ENCODE peak calls at places on chromosomes 11 and 22, in seven cellular contexts. Q is body of pancreas, I is IMR-90, E is thyroid gland, H is left ventricle myocardium inferior, K is cardiac muscle cell, P is dorsolateral prefrontal cortex. O is an unnamed sample.

GRCh38 chr11:2525941-2526807 is 81.4 kb downstream of the KCNQ1 start:
- DNase-seq in Q (no peak), I (no peak), E (peak; percentile 94), H (peak; percentile 12), K (no peak), P (peak; percentile 21), O (peak; percentile 4)

GRCh38 chr11:113474362-113475159 is 637 bp downstream of the DRD2 start:
- DNase-seq in Q (peak; percentile 76), I (peak; percentile 66), E (peak; percentile 91), H (peak; percentile 69), K (peak; percentile 96), P (peak; percentile 38), O (peak; percentile 46)

GRCh38 chr11:79026803-79027445 is 413.9 kb downstream of the TENM4 start:
- DNase-seq in Q (no peak), I (peak; percentile 51), E (no peak), H (no peak), K (no peak), P (no peak), O (no peak)

GRCh38 chr11:19714387-19715363 is 2.0 kb downstream of the NAV2 start:
- DNase-seq in Q (peak; percentile 34), I (peak; percentile 85), E (peak; percentile 38), H (peak; percentile 53), K (peak; percentile 55), P (peak; percentile 80), O (no peak)

GRCh38 chr11:117519170-117519569 is 191.5 kb downstream of the CEP164 start:
- DNase-seq in Q (peak; percentile 19), I (no peak), E (no peak), H (no peak), K (peak; percentile 25), P (no peak), O (peak; percentile 87)

GRCh38 chr11:128582496-128583366 is 4.6 kb downstream of the ETS1 start:
- DNase-seq in Q (peak; percentile 32), I (peak; percentile 98), E (peak; percentile 15), H (no peak), K (peak; percentile 82), P (no peak), O (no peak)

GRCh38 chr22:20390394-20390907 is 3.5 kb upstream of the ZNF74 start:
- DNase-seq in Q (no peak), I (no peak), E (no peak), H (no peak), K (no peak), P (no peak), O (no peak)

GRCh38 chr22:36048911-36049677 is 20.5 kb upstream of the RBFOX2 start:
- DNase-seq in Q (peak; percentile 37), I (peak; percentile 77), E (no peak), H (no peak), K (no peak), P (no peak), O (no peak)

GRCh38 chr22:19970479-19971275 is 29.1 kb upstream of the TXNRD2 start:
- DNase-seq in Q (peak; percentile 65), I (peak; percentile 51), E (peak; percentile 64), H (peak; percentile 71), K (peak; percentile 75), P (peak; percentile 68), O (peak; percentile 78)

GRCh38 chr11:57413681-57414080 is 13.2 kb downstream of the SLC43A3 start:
- DNase-seq in Q (no peak), I (no peak), E (no peak), H (no peak), K (no peak), P (no peak), O (no peak)

GRCh38 chr11:130452941-130453340 is 4.5 kb downstream of the ADAMTS15 start:
- DNase-seq in Q (no peak), I (no peak), E (no peak), H (peak; percentile 45), K (peak; percentile 24), P (no peak), O (no peak)

GRCh38 chr11:87173185-87174039 is 135.7 kb downstream of the TMEM135 start:
- DNase-seq in Q (no peak), I (peak; percentile 63), E (no peak), H (no peak), K (no peak), P (no peak), O (no peak)

GRCh38 chr22:30874431-30875370 is 93.9 kb downstream of the MORC2 start:
- DNase-seq in Q (no peak), I (no peak), E (no peak), H (no peak), K (no peak), P (peak; percentile 18), O (no peak)

GRCh38 chr11:14644396-14645246 is 1.0 kb downstream of the PDE3B start:
- DNase-seq in Q (peak; percentile 45), I (no peak), E (no peak), H (peak; percentile 29), K (peak; percentile 62), P (no peak), O (peak; percentile 32)

GRCh38 chr11:16604784-16605439 is 133.5 kb upstream of the C11orf58 start:
- DNase-seq in Q (peak; percentile 73), I (peak; percentile 35), E (peak; percentile 70), H (peak; percentile 56), K (peak; percentile 72), P (no peak), O (peak; percentile 59)

GRCh38 chr11:33844236-33844635 is 47.6 kb downstream of the LMO2 start:
- DNase-seq in Q (no peak), I (no peak), E (no peak), H (no peak), K (no peak), P (no peak), O (no peak)

GRCh38 chr22:30423296-30423958 is 2.1 kb upstream of the MTFP1 start:
- DNase-seq in Q (no peak), I (no peak), E (no peak), H (peak; percentile 74), K (peak; percentile 51), P (no peak), O (no peak)

GRCh38 chr11:32885556-32885955 is 7.1 kb upstream of the QSER1 start:
- DNase-seq in Q (no peak), I (no peak), E (no peak), H (no peak), K (no peak), P (no peak), O (peak; percentile 9)

GRCh38 chr11:95556342-95557151 is 233.0 kb downstream of the FAM76B start:
- DNase-seq in Q (no peak), I (peak; percentile 49), E (peak; percentile 24), H (no peak), K (no peak), P (no peak), O (no peak)

GRCh38 chr22:37426532-37427127 is 649 bp downstream of the ELFN2 start:
- DNase-seq in Q (no peak), I (no peak), E (no peak), H (no peak), K (no peak), P (no peak), O (no peak)

GRCh38 chr11:71580057-71581003 is 2.3 kb downstream of the KRTAP5-11 start:
- DNase-seq in Q (peak; percentile 90), I (peak; percentile 72), E (peak; percentile 80), H (peak; percentile 33), K (peak; percentile 60), P (peak; percentile 67), O (peak; percentile 71)
- H3K27ac ChIP-seq in Q (no peak overlapping the region), I (no peak overlapping the region), E (no peak overlapping the region), H (no peak overlapping the region), K (no peak overlapping the region), P (no peak overlapping the region), O (no peak overlapping the region)

GRCh38 chr22:42645341-42645937 is 3.8 kb downstream of the CYB5R3 start:
- DNase-seq in Q (no peak), I (no peak), E (peak; percentile 59), H (peak; percentile 42), K (no peak), P (no peak), O (no peak)

GRCh38 chr22:42646569-42647525 is 2.3 kb downstream of the CYB5R3 start:
- DNase-seq in Q (peak; percentile 79), I (no peak), E (peak; percentile 88), H (peak; percentile 83), K (peak; percentile 49), P (no peak), O (no peak)

GRCh38 chr22:42644422-42645340 is 4.3 kb upstream of the ATP5MGL start:
- DNase-seq in Q (peak; percentile 37), I (no peak), E (peak; percentile 46), H (peak; percentile 67), K (no peak), P (no peak), O (no peak)

GRCh38 chr22:42648017-42648367 is 1.2 kb downstream of the CYB5R3 start:
- DNase-seq in Q (no peak), I (no peak), E (no peak), H (no peak), K (no peak), P (no peak), O (no peak)

GRCh38 chr22:42645938-42646568 is 3.1 kb downstream of the CYB5R3 start:
- DNase-seq in Q (peak; percentile 30), I (no peak), E (peak; percentile 69), H (no peak), K (no peak), P (no peak), O (no peak)
- H3K27ac ChIP-seq in Q (peak overlapping the region; percentile 79), I (no peak overlapping the region), E (peak overlapping the region; percentile 96), H (peak overlapping the region; percentile 94), K (peak overlapping the region; percentile 84), P (peak overlapping the region; percentile 79), O (no peak overlapping the region)

DNA sequence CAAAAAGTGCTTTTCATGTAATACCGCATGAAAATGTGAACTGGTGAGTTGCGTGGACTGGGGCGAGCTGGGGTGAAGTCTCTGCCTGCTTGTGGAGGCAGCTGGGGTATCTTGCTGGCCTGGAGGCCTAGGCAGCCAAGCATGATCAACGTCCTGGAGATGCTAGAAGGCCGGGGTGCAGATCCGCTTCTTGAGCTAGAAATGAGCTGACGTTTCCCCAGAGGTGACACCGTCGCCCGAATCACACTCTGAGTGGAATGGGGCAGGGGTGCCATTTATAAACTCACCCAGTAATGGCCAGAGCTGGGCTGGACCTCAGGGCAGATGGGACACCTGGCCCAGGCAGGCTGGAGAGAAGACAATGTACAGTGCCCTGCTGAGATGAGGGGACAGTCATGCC is 1513.0 kb downstream of the TBC1D22A start:
- DNase-seq in Q (no peak), I (no peak), E (no peak), H (no peak), K (no peak), P (no peak), O (no peak)
- H3K27ac ChIP-seq in Q (no peak overlapping the region), I (no peak overlapping the region), E (no peak overlapping the region), H (no peak overlapping the region), K (no peak overlapping the region), P (no peak overlapping the region), O (no peak overlapping the region)

DNA sequence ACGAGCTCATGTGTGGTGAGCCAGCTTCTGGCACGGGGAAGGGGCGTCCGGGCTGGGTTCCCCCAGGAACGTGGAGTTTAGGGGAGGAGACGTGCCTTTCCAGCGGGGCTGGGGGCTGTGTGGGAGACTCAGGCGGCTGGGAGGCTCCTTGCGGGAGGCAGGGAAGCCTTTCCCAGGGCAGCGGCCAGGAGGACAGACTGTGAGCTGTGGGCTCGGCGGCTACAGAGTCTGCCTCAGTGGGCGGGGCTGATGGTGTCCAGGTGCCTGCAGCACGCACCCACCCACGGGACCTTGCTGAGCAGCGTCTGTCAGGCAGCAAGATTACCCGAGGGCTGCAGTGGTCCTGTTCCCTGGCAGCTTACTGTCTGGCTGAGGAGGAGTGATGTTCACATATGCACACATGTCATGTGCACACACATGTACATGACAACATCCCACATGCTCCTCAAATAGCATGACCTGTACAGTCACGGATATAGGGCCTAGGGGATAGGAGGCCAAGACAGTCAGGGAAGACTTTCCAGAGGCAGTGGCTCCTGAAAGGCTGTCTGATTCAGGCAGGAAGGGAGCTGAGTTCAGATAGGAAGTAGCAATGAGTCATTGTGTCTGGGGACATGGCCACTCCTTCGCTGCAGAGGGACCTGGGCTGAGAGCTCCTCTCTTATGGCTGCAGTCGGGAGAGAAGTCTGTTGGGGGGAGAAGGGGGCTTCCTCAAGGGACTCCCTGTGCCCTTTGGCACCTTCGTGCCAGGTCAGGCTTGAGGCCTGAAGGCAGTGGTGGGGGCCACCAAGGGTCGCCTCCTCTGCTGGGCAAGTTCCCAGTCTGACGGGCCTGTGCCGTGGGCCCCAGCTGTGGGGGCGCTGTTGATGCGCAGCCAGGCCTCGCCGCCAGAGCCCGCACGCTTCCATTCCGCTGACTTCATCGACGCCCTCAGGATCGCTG is 23.3 kb upstream of the PPP6R3 start:
- DNase-seq in Q (peak; percentile 46), I (peak; percentile 72), E (no peak), H (peak; percentile 61), K (no peak), P (no peak), O (no peak)
- H3K27ac ChIP-seq in Q (no peak overlapping the region), I (peak overlapping the region; percentile 2), E (peak overlapping the region; percentile 65), H (peak overlapping the region; percentile 85), K (no peak overlapping the region), P (no peak overlapping the region), O (no peak overlapping the region)

O was measured in WERI-Rb-1.